ENCODE peak calls at places on chromosomes 6 and 20, in five cellular contexts. U, N, C, S and F are unnamed samples. For H3K9me3, the result is how much of the 10 kb centered on the place peaks cover.

GRCh38 chr20:41573955-41574354 is 44.2 kb downstream of the CHD6 start:
- DNase-seq in U (no peak), N (no peak), C (no peak), S (no peak), F (no peak)

GRCh38 chr6:2791124-2792050 is 26.2 kb downstream of the WRNIP1 start:
- DNase-seq in U (peak), N (peak), C (no peak), S (peak), F (peak)

GRCh38 chr6:3159805-3160781 is 2.7 kb upstream of the TUBB2A start:
- DNase-seq in U (no peak), N (no peak), C (no peak), S (peak), F (peak)

GRCh38 chr20:61055642-61056041 is 196.4 kb upstream of the CDH4 start:
- DNase-seq in U (no peak), N (no peak), C (peak), S (no peak), F (no peak)

GRCh38 chr6:54958446-54958845 is 111.9 kb downstream of the FAM83B start:
- DNase-seq in U (no peak), N (no peak), C (no peak), S (no peak), F (no peak)

GRCh38 chr6:159969204-159969912 is 476 bp downstream of the IGF2R start:
- DNase-seq in U (peak), N (peak), C (peak), S (peak), F (peak)

GRCh38 chr6:130367767-130368166 is 1.9 kb downstream of the TMEM200A start:
- DNase-seq in U (no peak), N (no peak), C (no peak), S (no peak), F (no peak)

GRCh38 chr20:25216199-25216945 is 20.9 kb downstream of the ENTPD6 start:
- DNase-seq in U (no peak), N (no peak), C (peak), S (peak), F (no peak)

GRCh38 chr6:113050010-113050893 is 703.1 kb downstream of the RFPL4B start:
- DNase-seq in U (peak), N (no peak), C (no peak), S (no peak), F (no peak)

GRCh38 chr6:64023693-64024092 is 388.1 kb downstream of the PHF3 start:
- DNase-seq in U (no peak), N (no peak), C (peak), S (no peak), F (no peak)

GRCh38 chr20:37914672-37915433 is 11.9 kb downstream of the VSTM2L start:
- DNase-seq in U (no peak), N (no peak), C (peak), S (no peak), F (no peak)

GRCh38 chr6:148943451-148943850 is 196.6 kb downstream of the UST start:
- DNase-seq in U (no peak), N (no peak), C (no peak), S (no peak), F (no peak)

GRCh38 chr6:24439858-24440539 is 37.3 kb downstream of the MRS2 start:
- DNase-seq in U (no peak), N (no peak), C (no peak), S (no peak), F (no peak)

GRCh38 chr20:24648481-24648880 is 179.1 kb downstream of the SYNDIG1 start:
- DNase-seq in U (no peak), N (no peak), C (no peak), S (no peak), F (no peak)

GRCh38 chr6:27388293-27389197 is at the start of gene ZNF391:
- DNase-seq in U (peak), N (peak), C (peak), S (peak), F (peak)

DNA sequence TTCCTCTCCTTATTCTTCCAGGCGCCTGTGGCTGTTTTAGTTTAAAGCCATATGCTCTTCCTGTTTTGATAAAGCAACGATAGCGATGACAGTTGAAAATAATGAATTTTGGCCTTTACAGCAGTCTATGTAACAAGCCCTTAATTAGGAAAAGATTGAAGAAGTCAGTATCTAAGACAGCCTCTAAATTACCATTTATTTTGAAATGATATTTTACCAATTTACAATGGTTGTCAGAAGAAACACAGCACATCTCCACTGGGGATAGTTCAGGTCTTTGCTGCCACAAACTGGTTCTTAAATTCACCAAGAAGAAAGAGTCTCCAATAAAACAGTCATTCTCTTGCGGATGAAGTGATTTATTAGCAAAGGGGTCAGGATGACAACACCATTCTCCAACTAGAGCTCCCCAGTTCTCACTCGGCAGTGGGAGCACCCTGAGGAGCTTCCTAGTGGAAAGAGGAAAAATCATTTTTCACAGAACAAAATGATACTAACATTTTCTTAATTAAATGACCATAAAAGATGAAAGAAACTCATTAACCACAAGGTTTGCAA is 21.4 kb downstream of the UBE3D start:
- DNase-seq in U (no peak), N (no peak), C (no peak), S (no peak), F (no peak)
- TF ChIP-seq POLR2AphosphoS5 in U (no peak), N (no peak), C (no peak), S (no peak), F (no peak)

GRCh38 chr6:170137911-170138910 is 152.7 kb downstream of the DLL1 start:
- DNase-seq in U (no peak), N (no peak), C (peak), S (peak), F (no peak)
- H3K9me3 ChIP-seq in U (under half), N (under half), C (under half), S (under half), F (under half)

GRCh38 chr6:134177236-134177635 is 124.8 kb upstream of the SLC2A12 start:
- DNase-seq in U (no peak), N (no peak), C (no peak), S (no peak), F (no peak)

GRCh38 chr6:134177753-134178229 is 125.4 kb upstream of the SLC2A12 start:
- DNase-seq in U (no peak), N (no peak), C (no peak), S (no peak), F (peak)

GRCh38 chr6:134175532-134176282 is 123.3 kb upstream of the SLC2A12 start:
- DNase-seq in U (peak), N (peak), C (peak), S (peak), F (peak)

GRCh38 chr6:134176283-134176975 is 124.0 kb upstream of the SLC2A12 start:
- DNase-seq in U (peak), N (peak), C (peak), S (peak), F (no peak)

DNA sequence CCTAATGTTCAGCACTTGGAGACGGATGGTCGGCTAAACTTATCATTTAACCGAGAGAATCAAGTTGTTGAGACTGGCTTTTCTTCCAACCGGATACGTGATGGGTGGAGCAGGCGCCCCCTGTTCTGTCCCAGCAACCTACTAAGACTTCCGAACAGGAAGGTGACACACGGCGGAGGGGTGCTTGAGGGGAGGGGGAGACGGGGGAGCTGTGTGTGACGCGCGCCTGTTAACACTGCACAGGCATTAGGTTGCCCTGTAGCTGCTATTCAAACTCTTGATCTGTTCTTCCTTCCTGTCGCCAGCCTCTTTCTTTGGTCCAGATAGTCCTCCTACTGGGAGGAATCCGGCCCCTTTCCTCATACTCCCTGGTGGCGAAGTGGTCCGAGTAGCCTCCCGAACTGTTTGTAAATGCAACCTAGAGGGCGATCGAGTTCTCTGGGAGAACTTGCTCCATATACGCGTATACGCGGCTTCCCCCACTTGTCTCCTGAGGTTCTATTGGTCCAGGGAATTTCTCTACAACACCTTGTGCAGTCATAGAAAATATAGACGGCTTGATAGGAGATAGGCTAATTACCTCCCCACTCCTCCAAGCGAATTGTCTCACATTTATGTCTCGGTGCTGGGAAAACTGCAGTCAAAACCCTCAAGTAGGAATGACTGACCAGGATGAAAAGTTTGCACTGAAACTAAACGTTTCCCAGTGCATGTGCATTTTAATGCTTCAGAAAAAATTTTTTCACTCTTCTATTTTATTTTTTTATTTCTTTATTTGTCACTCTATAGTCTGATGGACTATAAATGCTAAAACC is 126.0 kb upstream of the SLC2A12 start:
- DNase-seq in U (peak), N (peak), C (peak), S (peak), F (peak)
- TF ChIP-seq POLR2AphosphoS5 in U (peak), N (peak), C (peak), S (peak), F (peak)

GRCh38 chr20:59661141-59661540 is 56.8 kb downstream of the PHACTR3 start:
- DNase-seq in U (no peak), N (no peak), C (no peak), S (peak), F (no peak)
- H3K9me3 ChIP-seq in U (under half), N (under half), C (under half), S (under half), F (under half)

DNA sequence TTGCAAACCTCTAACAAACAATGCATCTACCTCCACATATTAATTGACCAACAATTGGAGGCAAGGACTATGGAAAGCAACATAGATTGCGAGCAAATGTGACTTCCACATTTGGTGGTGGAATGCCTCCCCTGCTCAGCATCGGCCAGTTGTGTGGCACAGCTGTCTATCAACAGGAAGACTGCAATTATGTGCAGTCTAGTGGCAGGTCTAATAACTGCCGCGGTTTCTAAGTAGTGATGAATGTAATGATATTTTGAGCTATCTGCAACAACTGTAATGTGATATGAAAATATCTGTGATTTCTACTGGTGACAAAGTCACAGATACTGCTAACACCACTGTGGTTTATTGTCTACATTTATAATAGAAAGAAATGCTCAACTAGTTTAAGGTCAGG is 56.8 kb downstream of the NCR2 start:
- DNase-seq in U (no peak), N (no peak), C (no peak), S (no peak), F (no peak)
- TF ChIP-seq POLR2AphosphoS5 in U (no peak), N (no peak), C (no peak), S (no peak), F (no peak)

DNA sequence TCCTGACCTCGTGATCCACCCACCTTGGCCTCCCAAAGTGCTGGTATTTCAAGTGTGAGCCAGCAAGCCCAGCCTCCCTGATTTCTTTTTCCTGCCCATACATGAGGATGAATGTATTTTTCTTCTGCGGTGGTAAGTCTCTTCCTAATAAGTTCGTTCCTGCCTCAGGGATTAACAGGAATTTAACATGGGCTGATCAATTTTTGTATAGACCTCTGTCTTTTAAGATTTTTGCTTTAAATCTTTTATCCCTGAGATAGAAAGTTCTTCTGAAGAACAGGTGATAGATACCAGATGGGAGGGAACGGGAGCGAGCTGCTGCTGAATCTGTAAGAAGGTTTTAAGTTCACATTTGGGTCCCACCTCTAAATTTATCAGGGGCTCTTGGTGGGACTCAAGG is 7.0 kb upstream of the ZNFX1 start:
- DNase-seq in U (no peak), N (no peak), C (no peak), S (no peak), F (no peak)
- H3K9me3 ChIP-seq in U (under half), N (under half), C (under half), S (under half), F (under half)

GRCh38 chr6:18471232-18471964 is 84.2 kb downstream of the RNF144B start:
- DNase-seq in U (no peak), N (no peak), C (peak), S (no peak), F (no peak)
- TF ChIP-seq POLR2AphosphoS5 in U (no peak), N (no peak), C (no peak), S (no peak), F (no peak)

DNA sequence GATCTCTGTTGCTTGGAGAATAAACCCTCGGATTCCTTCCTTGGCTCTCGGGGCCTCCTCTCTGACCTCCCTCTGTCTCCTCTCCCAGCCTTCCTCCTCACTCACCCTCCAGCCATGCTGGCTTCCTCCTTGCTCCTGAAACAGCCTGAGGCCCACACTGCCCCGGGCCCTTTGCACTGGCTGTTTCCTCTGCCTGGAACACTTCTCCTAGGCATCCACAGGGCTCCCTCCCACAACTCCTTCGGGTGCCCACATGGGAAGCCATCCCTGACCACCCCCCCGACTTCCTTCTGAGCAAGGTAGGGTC is 87.7 kb downstream of the CEBPB start:
- DNase-seq in U (no peak), N (no peak), C (no peak), S (no peak), F (no peak)
- H3K9me3 ChIP-seq in U (under half), N (under half), C (under half), S (under half), F (under half)

GRCh38 chr6:32643904-32644303 is 6.7 kb downstream of the HLA-DQA1 start:
- DNase-seq in U (no peak), N (no peak), C (no peak), S (no peak), F (no peak)
- TF ChIP-seq POLR2AphosphoS5 in U (no peak), N (no peak), C (no peak), S (no peak), F (no peak)